ENCODE peak calls at places on chromosomes 13 and 19, in six cellular contexts. G, K, Q, L, T and N are unnamed samples.

GRCh38 chr19:39637891-39638290 is 17.8 kb upstream of the LGALS16 start:
- DNase-seq in K (no peak), Q (no peak), G (no peak), L (no peak), T (no peak), N (no peak)

GRCh38 chr19:3644351-3645066 is 17.9 kb upstream of the CACTIN start:
- DNase-seq in K (peak), G (no peak), Q (no peak), T (no peak), L (no peak), N (no peak)

GRCh38 chr13:77980592-77980991 is 62.0 kb upstream of the EDNRB start:
- DNase-seq in T (no peak), L (no peak), K (no peak), G (no peak), Q (no peak), N (no peak)

GRCh38 chr19:16581971-16582343 is 9.7 kb upstream of the SLC35E1 start:
- DNase-seq in K (no peak), T (peak), L (no peak), G (no peak), Q (no peak), N (no peak)

GRCh38 chr19:42421591-42422031 is 5.6 kb downstream of the LIPE start:
- DNase-seq in G (peak), Q (peak), T (peak), K (no peak), L (peak), N (peak)

GRCh38 chr19:2186071-2186846 is 22.5 kb downstream of the DOT1L start:
- DNase-seq in T (peak), K (peak), Q (no peak), G (peak), L (no peak), N (no peak)

GRCh38 chr19:3995619-3996018 is 10.4 kb upstream of the EEF2 start:
- DNase-seq in G (no peak), Q (no peak), L (peak), K (no peak), T (no peak), N (no peak)

GRCh38 chr19:41425174-41426115 is 1.7 kb downstream of the B3GNT8 start:
- DNase-seq in T (no peak), G (no peak), Q (no peak), L (no peak), K (no peak), N (no peak)

GRCh38 chr13:67620665-67621064 is 390.5 kb upstream of the PCDH9 start:
- DNase-seq in G (no peak), L (no peak), T (no peak), Q (no peak), K (no peak), N (no peak)

GRCh38 chr19:45137179-45137761 is 23.5 kb downstream of the NKPD1 start:
- DNase-seq in Q (no peak), T (no peak), G (no peak), L (no peak), K (peak), N (no peak)

GRCh38 chr13:73138967-73139491 is 80.2 kb downstream of the KLF5 start:
- DNase-seq in G (peak), T (no peak), Q (no peak), L (peak), K (no peak), N (no peak)

GRCh38 chr13:110714798-110715394 is 1.4 kb downstream of the ING1 start:
- DNase-seq in Q (peak), T (peak), G (peak), K (peak), L (no peak), N (no peak)

GRCh38 chr19:5062799-5063198 is 93.9 kb downstream of the KDM4B start:
- DNase-seq in K (no peak), L (no peak), Q (no peak), T (no peak), G (no peak), N (no peak)

GRCh38 chr19:2309734-2310362 is 1.9 kb upstream of the LINGO3 start:
- DNase-seq in K (peak), T (peak), Q (peak), G (peak), L (no peak), N (no peak)

GRCh38 chr13:66461021-66461420 is 769.1 kb downstream of the PCDH9 start:
- DNase-seq in T (no peak), Q (no peak), K (no peak), L (no peak), G (no peak), N (no peak)

GRCh38 chr19:6662692-6663091 is 7.3 kb downstream of the TNFSF14 start:
- DNase-seq in K (no peak), Q (no peak), T (no peak), L (no peak), G (no peak), N (no peak)

GRCh38 chr13:21777166-21777565 is 106.3 kb downstream of the FGF9 start:
- DNase-seq in T (no peak), K (no peak), G (no peak), Q (no peak), L (no peak), N (no peak)

GRCh38 chr13:106152047-106152446 is 383.4 kb downstream of the EFNB2 start:
- DNase-seq in G (no peak), K (no peak), L (peak), T (no peak), Q (no peak), N (no peak)

GRCh38 chr13:30346159-30346788 is 38.9 kb upstream of the KATNAL1 start:
- DNase-seq in Q (no peak), K (no peak), L (no peak), G (peak), T (no peak), N (no peak)

GRCh38 chr13:70107498-70108271 is at the start of gene ATXN8OS:
- DNase-seq in L (no peak), K (peak), Q (no peak), G (no peak), T (no peak), N (no peak)

GRCh38 chr13:31595568-31595967 is 143.8 kb upstream of the RXFP2 start:
- DNase-seq in G (no peak), T (no peak), L (no peak), K (no peak), Q (no peak), N (no peak)

GRCh38 chr19:45637890-45638667 is 1.1 kb downstream of the EML2 start:
- DNase-seq in Q (no peak), G (peak), K (no peak), L (no peak), T (peak), N (peak)

GRCh38 chr19:4831351-4832340 is at the start of gene TICAM1:
- DNase-seq in K (peak), T (peak), Q (peak), L (peak), G (peak), N (peak)

GRCh38 chr19:43735957-43736356 is 18.8 kb downstream of the SMG9 start:
- DNase-seq in G (no peak), L (no peak), T (no peak), K (no peak), Q (no peak), N (no peak)

GRCh38 chr19:3055741-3056453 is 6.4 kb downstream of the TLE5 start:
- DNase-seq in L (peak), G (peak), K (no peak), T (no peak), Q (peak), N (peak)

GRCh38 chr13:31756346-31756745 is 17.0 kb downstream of the RXFP2 start:
- DNase-seq in K (no peak), T (no peak), L (no peak), G (no peak), Q (no peak), N (peak)

GRCh38 chr13:53490732-53491131 is 462.1 kb downstream of the OLFM4 start:
- DNase-seq in L (no peak), G (no peak), K (no peak), T (no peak), Q (no peak), N (no peak)

GRCh38 chr13:109628251-109628699 is 158.1 kb downstream of the IRS2 start:
- DNase-seq in K (no peak), G (no peak), L (peak), Q (no peak), T (no peak), N (peak)

GRCh38 chr19:32676186-32676894 is 692 bp downstream of the RGS9BP start:
- DNase-seq in Q (peak), G (no peak), L (no peak), T (no peak), K (no peak), N (no peak)

GRCh38 chr13:109166807-109167206 is 537.4 kb downstream of the MYO16 start:
- DNase-seq in Q (no peak), K (no peak), L (no peak), G (no peak), T (no peak), N (no peak)

GRCh38 chr19:14003279-14004051 is 2.7 kb downstream of the RFX1 start:
- DNase-seq in L (no peak), K (no peak), T (no peak), G (no peak), Q (no peak), N (no peak)

GRCh38 chr13:47114030-47114429 is 217.2 kb upstream of the HTR2A start:
- DNase-seq in G (no peak), Q (no peak), K (no peak), L (no peak), T (no peak), N (peak)

GRCh38 chr13:111399776-111400505 is 79.5 kb downstream of the TEX29 start:
- DNase-seq in L (peak), T (peak), K (no peak), G (no peak), Q (no peak), N (no peak)

GRCh38 chr19:41377977-41378707 is 1.8 kb downstream of the TMEM91 start:
- DNase-seq in T (no peak), L (no peak), G (no peak), K (no peak), Q (no peak), N (no peak)

GRCh38 chr13:48315981-48316380 is 12.4 kb downstream of the RB1 start:
- DNase-seq in K (no peak), T (no peak), G (no peak), Q (no peak), L (no peak), N (no peak)

GRCh38 chr13:48318714-48319457 is 15.3 kb downstream of the RB1 start:
- DNase-seq in G (peak), Q (no peak), K (no peak), T (no peak), L (no peak), N (no peak)

GRCh38 chr13:48318014-48318713 is 14.6 kb downstream of the RB1 start:
- DNase-seq in Q (no peak), G (peak), L (no peak), K (no peak), T (no peak), N (no peak)

GRCh38 chr13:48316826-48317510 is 13.4 kb downstream of the RB1 start:
- DNase-seq in G (no peak), L (no peak), T (no peak), Q (no peak), K (no peak), N (no peak)

DNA sequence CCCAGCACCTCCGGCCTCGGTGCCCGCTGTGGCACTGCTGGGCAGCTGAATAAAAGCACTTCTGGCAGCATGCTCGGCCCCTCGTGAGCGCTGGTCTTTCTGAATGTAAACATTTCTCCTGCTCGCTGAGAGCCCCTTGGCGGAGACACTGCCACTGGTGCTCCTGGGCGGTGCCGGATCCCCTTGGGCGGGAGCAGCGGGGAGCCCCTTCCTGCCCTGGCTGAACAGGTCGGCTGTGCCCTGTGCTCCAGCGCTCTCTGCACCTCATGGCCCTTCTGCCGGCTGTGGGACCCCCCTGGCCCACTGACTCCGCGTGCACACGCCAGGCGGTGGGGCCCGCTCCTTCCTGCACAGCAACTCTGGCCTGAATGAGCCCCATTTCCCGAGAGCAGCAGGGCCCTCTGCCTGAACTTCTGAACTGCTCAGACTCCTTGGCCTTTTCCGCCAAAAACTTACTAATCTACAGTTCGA is 14.0 kb downstream of the RB1 start:
- DNase-seq in T (no peak), G (no peak), L (no peak), Q (no peak), K (no peak), N (no peak)
- H3K27ac ChIP-seq in T (no peak), G (peak), L (no peak), Q (no peak), K (no peak), N (no peak)

GRCh38 chr13:49214917-49215376 is 5.2 kb upstream of the MLNR start:
- DNase-seq in Q (no peak), L (no peak), K (no peak), G (peak), T (peak), N (no peak)
- TF ChIP-seq CTCF in Q (no peak), L (no peak), K (no peak), G (peak), T (no peak), N (no peak)

DNA sequence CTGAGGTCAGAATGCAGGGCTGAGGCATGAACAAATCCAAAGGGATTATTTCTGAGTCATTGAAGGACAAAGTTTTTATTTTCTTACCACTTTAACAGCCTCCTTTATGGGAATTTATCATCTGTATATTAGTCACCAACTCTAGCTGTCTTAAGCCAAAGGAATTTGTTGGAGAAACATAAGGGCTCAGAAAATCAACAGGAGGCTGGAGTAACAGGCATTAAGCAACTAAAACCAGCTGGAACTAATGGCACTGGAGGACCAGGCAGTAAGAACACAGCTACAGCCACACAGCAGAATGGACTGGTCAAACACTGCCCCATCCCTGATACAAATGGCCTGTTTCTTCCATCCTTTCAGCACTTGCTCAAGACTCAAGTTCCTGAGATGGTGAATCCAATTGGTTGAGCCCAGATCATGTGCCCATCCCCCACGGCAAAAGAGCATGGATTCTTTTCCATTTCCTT is 157.2 kb upstream of the FNDC3A start:
- DNase-seq in Q (no peak), G (no peak), K (no peak), T (no peak), L (no peak), N (peak)
- H3K27ac ChIP-seq in Q (no peak), G (no peak), K (no peak), T (no peak), L (no peak), N (peak)

GRCh38 chr13:39433705-39434104 is 169.3 kb downstream of the LHFPL6 start:
- DNase-seq in Q (no peak), G (no peak), K (no peak), T (no peak), L (no peak), N (no peak)
- TF ChIP-seq CTCF in Q (no peak), G (no peak), K (no peak), T (no peak), L (no peak), N (no peak)

GRCh38 chr13:48486362-48486761 is 46.5 kb downstream of the RCBTB2 start:
- DNase-seq in K (no peak), L (no peak), G (no peak), T (no peak), Q (no peak), N (no peak)
- H3K27ac ChIP-seq in K (no peak), L (no peak), G (no peak), T (no peak), Q (no peak), N (no peak)

GRCh38 chr13:20291675-20292074 is 59.6 kb upstream of the GJB6 start:
- DNase-seq in Q (no peak), G (no peak), L (no peak), T (no peak), K (no peak), N (no peak)

GRCh38 chr13:20295956-20296355 is 63.8 kb upstream of the GJB6 start:
- DNase-seq in G (no peak), K (no peak), T (no peak), Q (no peak), L (no peak), N (no peak)

GRCh38 chr13:20297181-20297580 is 65.1 kb upstream of the GJB6 start:
- DNase-seq in K (no peak), L (no peak), T (no peak), Q (no peak), G (no peak), N (peak)

GRCh38 chr13:20291037-20291436 is 58.9 kb upstream of the GJB6 start:
- DNase-seq in K (no peak), L (no peak), Q (no peak), T (no peak), G (no peak), N (no peak)

GRCh38 chr13:20294497-20294896 is 62.4 kb upstream of the GJB6 start:
- DNase-seq in G (no peak), K (no peak), T (no peak), Q (no peak), L (no peak), N (no peak)
- TF ChIP-seq CTCF in G (no peak), K (no peak), T (no peak), Q (no peak), L (no peak), N (no peak)

DNA sequence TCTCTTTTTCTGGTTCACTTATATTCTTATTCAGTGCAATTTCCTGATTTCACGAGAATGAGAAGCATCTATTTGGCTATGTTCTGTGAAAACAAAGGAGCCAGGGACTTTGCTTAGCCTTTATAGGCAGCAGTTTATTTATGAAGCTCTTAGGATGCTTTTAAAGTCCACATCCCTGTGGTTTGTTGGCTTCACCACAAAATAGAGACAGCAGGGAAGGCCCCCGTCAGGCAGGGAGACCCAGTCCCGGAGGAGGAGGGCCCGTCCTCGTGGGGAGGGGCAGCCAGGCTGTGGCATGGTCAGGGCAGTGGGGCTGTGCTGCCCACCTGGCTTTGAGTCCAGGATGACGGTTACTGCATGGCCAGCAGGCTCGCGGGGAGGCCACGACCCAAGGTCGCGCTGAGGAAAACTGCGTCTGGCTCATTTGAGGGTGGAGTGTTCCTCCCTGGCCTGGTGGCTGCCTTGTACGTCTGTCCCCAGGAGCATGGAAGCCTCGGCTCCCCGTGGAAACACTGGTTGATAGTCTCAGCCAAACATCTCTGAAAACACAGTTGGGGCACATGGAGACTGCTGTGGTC is 92.7 kb downstream of the ATP11A start:
- DNase-seq in K (no peak), T (peak), Q (no peak), G (no peak), L (no peak), N (no peak)
- H3K27ac ChIP-seq in K (peak), T (peak), Q (no peak), G (peak), L (no peak), N (no peak)

GRCh38 chr13:42078113-42078769 is 29.8 kb downstream of the DGKH start:
- DNase-seq in G (peak), Q (no peak), T (no peak), L (no peak), K (no peak), N (no peak)
- TF ChIP-seq CTCF in G (no peak), Q (no peak), T (no peak), L (no peak), K (peak), N (no peak)